ENCODE peak calls at places on chromosome 20, in four cellular contexts. U is bronchial epithelial cell, A is progenitor cell of endocrine pancreas, L is cardiac muscle cell. X is an unnamed sample.
A peak's percentile ranks its signal among the peaks of the same experiment; 100 is the strongest.

GRCh38 chr20:39246436-39246835 is 284.3 kb downstream of the DHX35 start:
- DNase-seq in U (no peak), A (no peak), L (no peak), X (no peak)

GRCh38 chr20:36806049-36806448 is 32.5 kb upstream of the DSN1 start:
- DNase-seq in U (no peak), A (no peak), L (no peak), X (no peak)

GRCh38 chr20:51221791-51222408 is 199.0 kb upstream of the KCNG1 start:
- DNase-seq in U (peak; percentile 62), A (no peak), L (peak; percentile 82), X (no peak)

GRCh38 chr20:4111440-4112411 is 96.4 kb upstream of the RNF24 start:
- DNase-seq in U (no peak), A (no peak), L (no peak), X (no peak)

GRCh38 chr20:63083831-63084562 is 77.2 kb upstream of the BHLHE23 start:
- DNase-seq in U (no peak), A (no peak), L (no peak), X (no peak)

GRCh38 chr20:59063358-59064213 is 21.0 kb upstream of the PRELID3B start:
- DNase-seq in U (peak; percentile 96), A (no peak), L (peak; percentile 77), X (no peak)

GRCh38 chr20:20184149-20184548 is 131.8 kb downstream of the CFAP61 start:
- DNase-seq in U (no peak), A (no peak), L (no peak), X (no peak)

GRCh38 chr20:47136782-47137181 is 219.7 kb downstream of the ZMYND8 start:
- DNase-seq in U (no peak), A (no peak), L (no peak), X (no peak)

GRCh38 chr20:6707231-6707870 is 60.1 kb upstream of the BMP2 start:
- DNase-seq in U (no peak), A (no peak), L (no peak), X (no peak)

GRCh38 chr20:19210426-19211155 is 1.9 kb upstream of the SLC24A3 start:
- DNase-seq in U (peak; percentile 6), A (no peak), L (peak; percentile 45), X (no peak)

GRCh38 chr20:63090682-63091571 is 84.2 kb upstream of the BHLHE23 start:
- DNase-seq in U (no peak), A (no peak), L (no peak), X (no peak)

GRCh38 chr20:60365882-60366281 is 407.7 kb downstream of the CDH26 start:
- DNase-seq in U (no peak), A (no peak), L (no peak), X (no peak)

GRCh38 chr20:60363698-60364097 is 405.5 kb downstream of the CDH26 start:
- DNase-seq in U (no peak), A (no peak), L (no peak), X (no peak)

GRCh38 chr20:60362531-60362930 is 404.3 kb downstream of the CDH26 start:
- DNase-seq in U (no peak), A (no peak), L (no peak), X (no peak)

GRCh38 chr20:60361761-60362410 is 403.7 kb downstream of the CDH26 start:
- DNase-seq in U (no peak), A (no peak), L (no peak), X (no peak)

DNA sequence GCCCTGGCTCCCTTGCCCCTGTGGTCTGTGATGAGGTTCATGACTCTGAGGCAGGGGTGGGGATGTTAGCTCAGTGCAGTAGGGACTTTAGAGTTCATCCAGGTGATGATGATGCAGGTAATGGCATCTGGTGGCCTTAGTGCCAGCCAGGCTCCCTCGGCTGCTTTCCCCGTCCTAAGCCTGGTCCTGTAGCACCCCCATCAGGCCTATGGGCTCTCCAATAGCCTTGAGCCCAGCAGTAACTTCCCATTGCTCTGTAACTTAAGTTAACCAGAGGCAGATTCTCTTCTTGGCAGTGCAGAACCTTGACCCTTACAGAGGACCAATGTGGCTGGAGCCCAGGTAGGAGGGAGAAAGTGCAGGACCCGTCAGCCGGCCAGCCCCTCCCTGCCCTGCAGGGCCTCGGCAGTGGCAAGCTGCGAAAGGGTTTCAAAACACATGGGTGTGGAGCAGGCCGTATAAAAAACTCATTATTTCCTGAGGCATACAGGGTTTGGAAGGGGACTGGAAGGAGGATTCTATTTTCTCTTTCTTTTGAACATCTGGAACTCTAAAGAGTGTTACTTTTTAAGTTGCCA is 406.9 kb downstream of the CDH26 start:
- DNase-seq in U (no peak), A (no peak), L (no peak), X (no peak)
- TF ChIP-seq CTCF in U (no peak), A (peak; percentile 15), L (no peak), X (no peak)

DNA sequence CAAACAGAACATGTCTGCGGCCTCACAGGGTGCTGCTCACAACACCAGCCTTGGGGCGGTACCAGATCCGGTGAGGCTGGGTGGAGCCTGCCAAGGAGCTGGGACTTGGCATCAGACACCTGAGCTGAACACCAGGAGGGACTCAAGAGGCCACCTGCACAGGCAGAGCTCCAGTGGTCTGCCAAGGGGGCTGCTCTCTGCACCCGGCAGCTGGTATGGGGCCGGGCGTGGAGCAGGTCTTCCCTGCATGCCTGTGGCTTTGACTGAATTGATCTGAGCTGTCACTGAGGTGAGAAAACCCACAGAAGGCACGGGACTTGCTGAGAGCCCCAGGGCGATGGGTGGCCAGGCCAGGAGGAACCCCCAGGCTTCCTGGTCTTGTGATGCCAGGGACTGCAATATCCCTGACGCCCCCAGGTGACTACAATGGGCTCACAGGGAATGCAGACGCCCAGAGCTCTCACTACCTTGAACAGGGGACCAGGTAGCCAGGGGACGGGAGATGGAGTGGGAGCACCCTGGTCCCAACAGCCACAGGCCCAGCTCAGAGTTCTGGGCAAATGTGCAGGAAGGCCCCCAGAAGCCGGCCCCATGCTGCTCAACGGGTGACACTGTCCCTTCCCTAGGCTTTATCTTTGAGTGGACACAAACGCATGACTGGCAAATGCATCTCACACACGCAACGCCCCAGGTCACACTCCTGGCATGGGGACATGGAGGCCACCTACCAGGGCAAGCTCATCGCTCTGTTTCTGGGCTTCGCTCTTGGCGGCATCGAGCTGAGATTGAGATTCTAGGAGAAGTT is 48.2 kb downstream of the DSTN start:
- DNase-seq in U (no peak), A (no peak), L (no peak), X (peak; percentile 11)
- TF ChIP-seq CTCF in U (no peak), A (no peak), L (no peak), X (no peak)

DNA sequence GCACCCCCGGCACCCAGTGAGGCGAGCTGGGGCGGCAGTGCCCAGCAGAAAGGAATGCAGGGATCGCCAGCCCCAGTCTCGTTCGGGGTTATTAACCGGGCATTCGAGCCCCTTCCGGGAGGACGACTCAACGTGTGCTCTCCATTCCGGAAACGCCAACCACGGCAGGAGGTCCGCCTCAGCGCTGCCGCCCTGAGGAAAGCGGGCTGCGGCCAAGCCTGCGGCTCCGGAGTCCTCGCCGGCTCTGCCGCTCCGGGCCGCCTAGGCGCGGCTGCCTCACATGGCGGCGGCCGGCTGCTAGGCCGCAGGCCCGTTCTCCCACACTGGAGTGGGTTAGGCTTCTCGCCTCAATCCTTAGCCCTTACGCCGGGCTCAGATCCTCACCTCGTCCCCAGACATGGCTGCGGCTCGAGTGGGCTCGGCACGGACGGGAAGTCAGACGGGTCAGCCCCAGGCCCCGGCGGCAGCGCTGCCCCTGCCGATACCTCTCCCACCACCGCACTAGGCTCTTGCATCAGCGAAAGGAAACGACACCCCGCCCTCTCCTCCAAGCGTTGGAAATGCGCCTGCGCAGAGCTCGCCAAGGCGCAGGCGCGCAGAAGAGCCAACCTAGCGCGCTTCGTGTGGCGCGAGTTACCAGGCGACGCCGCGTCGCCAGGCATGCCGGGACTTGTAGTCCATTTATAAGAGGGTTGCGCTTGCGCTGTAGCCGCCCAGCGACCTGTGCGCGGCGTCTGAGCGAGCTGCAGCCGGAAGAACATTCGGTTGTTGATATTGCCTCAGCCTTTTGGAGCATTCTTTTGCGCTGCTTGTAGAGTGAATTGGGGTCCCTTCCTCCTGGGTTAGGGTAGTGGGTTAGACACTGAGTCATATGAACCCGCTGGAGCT is at the start of gene EIF2S2:
- DNase-seq in U (peak; percentile 95), A (peak; percentile 98), L (peak; percentile 99), X (peak; percentile 87)
- TF ChIP-seq CTCF in U (no peak), A (no peak), L (no peak), X (no peak)

GRCh38 chr20:57429579-57430202 is 38.5 kb downstream of the RBM38 start:
- DNase-seq in U (peak; percentile 82), A (no peak), L (no peak), X (no peak)
- TF ChIP-seq CTCF in U (no peak), A (no peak), L (no peak), X (no peak)

X was measured in activated B cell treated with CpG ODN at 0.5 μM for 24 hours.